ENCODE peak calls at places on chromosomes 7 and 10, in four cellular contexts. One of them, this sample, is unnamed.

GRCh38 chr7:97499204-97499603 is 232.7 kb upstream of the TAC1 start:
- DNase-seq in HCT116: peak
- DNase-seq in astrocyte: no peak
- DNase-seq in IMR-90: no peak
- DNase-seq in this sample: no peak

GRCh38 chr7:30843741-30844482 is 67.7 kb upstream of the AQP1 start:
- DNase-seq in HCT116: no peak
- DNase-seq in astrocyte: no peak
- DNase-seq in IMR-90: no peak
- DNase-seq in this sample: no peak

GRCh38 chr7:131431289-131431688 is 103.6 kb downstream of the MKLN1 start:
- DNase-seq in HCT116: no peak
- DNase-seq in astrocyte: peak
- DNase-seq in IMR-90: peak
- DNase-seq in this sample: peak

GRCh38 chr10:27558612-27559020 is 54.5 kb downstream of the RAB18 start:
- DNase-seq in HCT116: peak
- DNase-seq in astrocyte: peak
- DNase-seq in IMR-90: peak
- DNase-seq in this sample: no peak

GRCh38 chr7:136940917-136941316 is 72.5 kb downstream of the CHRM2 start:
- DNase-seq in HCT116: no peak
- DNase-seq in astrocyte: no peak
- DNase-seq in IMR-90: no peak
- DNase-seq in this sample: no peak

GRCh38 chr10:14409247-14409646 is 78.5 kb upstream of the FRMD4A start:
- DNase-seq in HCT116: no peak
- DNase-seq in astrocyte: no peak
- DNase-seq in IMR-90: no peak
- DNase-seq in this sample: no peak

GRCh38 chr7:138784692-138785091 is 13.1 kb upstream of the TMEM213 start:
- DNase-seq in HCT116: no peak
- DNase-seq in astrocyte: no peak
- DNase-seq in IMR-90: no peak
- DNase-seq in this sample: no peak

GRCh38 chr7:132488634-132489302 is 87.5 kb downstream of the PLXNA4 start:
- DNase-seq in HCT116: no peak
- DNase-seq in astrocyte: peak
- DNase-seq in IMR-90: no peak
- DNase-seq in this sample: no peak

GRCh38 chr10:4587466-4587865 is 238.5 kb upstream of the AKR1E2 start:
- DNase-seq in HCT116: no peak
- DNase-seq in astrocyte: no peak
- DNase-seq in IMR-90: no peak
- DNase-seq in this sample: no peak

GRCh38 chr10:118543714-118544400 is 51.6 kb downstream of the PRLHR start:
- DNase-seq in HCT116: peak
- DNase-seq in astrocyte: peak
- DNase-seq in IMR-90: peak
- DNase-seq in this sample: no peak

GRCh38 chr10:47024399-47025252 is 113.4 kb downstream of the PTPN20 start:
- DNase-seq in HCT116: peak
- DNase-seq in astrocyte: peak
- DNase-seq in IMR-90: peak
- DNase-seq in this sample: peak

GRCh38 chr10:8130973-8131911 is 76.8 kb downstream of the GATA3 start:
- DNase-seq in HCT116: peak
- DNase-seq in astrocyte: peak
- DNase-seq in IMR-90: peak
- DNase-seq in this sample: peak

GRCh38 chr7:2201128-2201527 is 31.6 kb downstream of the MAD1L1 start:
- DNase-seq in HCT116: no peak
- DNase-seq in astrocyte: no peak
- DNase-seq in IMR-90: no peak
- DNase-seq in this sample: no peak

GRCh38 chr7:43584200-43584586 is 1.3 kb downstream of the STK17A start:
- DNase-seq in HCT116: no peak
- DNase-seq in astrocyte: peak
- DNase-seq in IMR-90: peak
- DNase-seq in this sample: no peak

GRCh38 chr10:49647554-49647953 is 31.9 kb upstream of the C10orf53 start:
- DNase-seq in HCT116: no peak
- DNase-seq in astrocyte: no peak
- DNase-seq in IMR-90: no peak
- DNase-seq in this sample: no peak

GRCh38 chr7:27210441-27211083 is 10.7 kb upstream of the HOXA13 start:
- DNase-seq in HCT116: no peak
- DNase-seq in astrocyte: no peak
- DNase-seq in IMR-90: peak
- DNase-seq in this sample: no peak

GRCh38 chr10:122020202-122020601 is 31.2 kb downstream of the TACC2 start:
- DNase-seq in HCT116: no peak
- DNase-seq in astrocyte: no peak
- DNase-seq in IMR-90: no peak
- DNase-seq in this sample: no peak
- H3K9ac ChIP-seq in HCT116: no peak
- H3K9ac ChIP-seq in astrocyte: no peak
- H3K9ac ChIP-seq in IMR-90: no peak
- H3K9ac ChIP-seq in this sample: no peak

GRCh38 chr10:102341038-102341688 is 54.3 kb upstream of the NFKB2 start:
- DNase-seq in HCT116: no peak
- DNase-seq in astrocyte: no peak
- DNase-seq in IMR-90: peak
- DNase-seq in this sample: no peak

GRCh38 chr10:102342462-102342861 is 53.0 kb upstream of the NFKB2 start:
- DNase-seq in HCT116: no peak
- DNase-seq in astrocyte: peak
- DNase-seq in IMR-90: peak
- DNase-seq in this sample: no peak

GRCh38 chr10:102347236-102347828 is 48.2 kb upstream of the NFKB2 start:
- DNase-seq in HCT116: peak
- DNase-seq in astrocyte: peak
- DNase-seq in IMR-90: peak
- DNase-seq in this sample: no peak

GRCh38 chr10:102344067-102344466 is 51.4 kb upstream of the NFKB2 start:
- DNase-seq in HCT116: no peak
- DNase-seq in astrocyte: peak
- DNase-seq in IMR-90: peak
- DNase-seq in this sample: peak

GRCh38 chr10:102342958-102343357 is 52.5 kb upstream of the NFKB2 start:
- DNase-seq in HCT116: no peak
- DNase-seq in astrocyte: peak
- DNase-seq in IMR-90: peak
- DNase-seq in this sample: peak
- H3K9ac ChIP-seq in HCT116: no peak
- H3K9ac ChIP-seq in astrocyte: peak
- H3K9ac ChIP-seq in IMR-90: no peak
- H3K9ac ChIP-seq in this sample: peak

DNA sequence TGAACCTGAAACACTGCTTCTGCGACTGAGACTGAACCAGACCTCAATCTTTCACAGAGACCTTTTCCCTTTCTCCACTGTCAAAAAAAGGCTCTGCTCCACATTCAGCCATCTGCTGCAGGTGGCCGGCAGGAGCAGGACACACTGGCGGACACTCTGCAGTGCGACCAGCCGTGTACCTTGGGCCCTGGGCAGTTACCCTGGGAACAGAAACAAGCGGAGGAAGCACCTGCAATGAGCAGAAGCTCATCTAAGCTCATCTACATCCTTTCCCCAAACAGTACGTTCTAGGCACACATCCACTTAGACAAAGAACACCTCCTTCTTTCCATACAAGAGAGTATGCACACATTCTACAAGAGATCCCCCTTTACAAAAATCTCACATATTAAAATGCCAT is 22.8 kb downstream of the VOPP1 start:
- DNase-seq in HCT116: no peak
- DNase-seq in astrocyte: no peak
- DNase-seq in IMR-90: no peak
- DNase-seq in this sample: no peak
- H3K9ac ChIP-seq in HCT116: no peak
- H3K9ac ChIP-seq in astrocyte: no peak
- H3K9ac ChIP-seq in IMR-90: no peak
- H3K9ac ChIP-seq in this sample: no peak

GRCh38 chr7:70856889-70857511 is 274.9 kb upstream of the GALNT17 start:
- DNase-seq in HCT116: peak
- DNase-seq in astrocyte: peak
- DNase-seq in IMR-90: peak
- DNase-seq in this sample: peak
- H3K9ac ChIP-seq in HCT116: no peak
- H3K9ac ChIP-seq in astrocyte: no peak
- H3K9ac ChIP-seq in IMR-90: no peak
- H3K9ac ChIP-seq in this sample: no peak

GRCh38 chr7:94655884-94656657 is at the start of gene SGCE:
- DNase-seq in HCT116: peak
- DNase-seq in astrocyte: peak
- DNase-seq in IMR-90: peak
- DNase-seq in this sample: no peak

GRCh38 chr7:94656658-94656924 is 658 bp upstream of the SGCE start:
- DNase-seq in HCT116: no peak
- DNase-seq in astrocyte: no peak
- DNase-seq in IMR-90: no peak
- DNase-seq in this sample: no peak

GRCh38 chr7:94656925-94657731 is 1.2 kb upstream of the SGCE start:
- DNase-seq in HCT116: peak
- DNase-seq in astrocyte: peak
- DNase-seq in IMR-90: peak
- DNase-seq in this sample: no peak

GRCh38 chr7:94655562-94655883 is 410 bp downstream of the SGCE start:
- DNase-seq in HCT116: no peak
- DNase-seq in astrocyte: peak
- DNase-seq in IMR-90: no peak
- DNase-seq in this sample: no peak

GRCh38 chr7:94654764-94655561 is 970 bp downstream of the SGCE start:
- DNase-seq in HCT116: no peak
- DNase-seq in astrocyte: peak
- DNase-seq in IMR-90: peak
- DNase-seq in this sample: no peak
- H3K9ac ChIP-seq in HCT116: peak
- H3K9ac ChIP-seq in astrocyte: peak
- H3K9ac ChIP-seq in IMR-90: peak
- H3K9ac ChIP-seq in this sample: peak

GRCh38 chr7:151062399-151063211 is 3.2 kb downstream of the SLC4A2 start:
- DNase-seq in HCT116: peak
- DNase-seq in astrocyte: peak
- DNase-seq in IMR-90: peak
- DNase-seq in this sample: no peak
- H3K9ac ChIP-seq in HCT116: peak
- H3K9ac ChIP-seq in astrocyte: peak
- H3K9ac ChIP-seq in IMR-90: no peak
- H3K9ac ChIP-seq in this sample: peak

GRCh38 chr10:103546401-103546800 is 52.9 kb downstream of the NEURL1 start:
- DNase-seq in HCT116: no peak
- DNase-seq in astrocyte: no peak
- DNase-seq in IMR-90: no peak
- DNase-seq in this sample: no peak

GRCh38 chr10:103548581-103549348 is 55.3 kb downstream of the NEURL1 start:
- DNase-seq in HCT116: no peak
- DNase-seq in astrocyte: no peak
- DNase-seq in IMR-90: no peak
- DNase-seq in this sample: no peak

GRCh38 chr10:103545771-103546281 is 52.3 kb downstream of the NEURL1 start:
- DNase-seq in HCT116: no peak
- DNase-seq in astrocyte: no peak
- DNase-seq in IMR-90: no peak
- DNase-seq in this sample: no peak

GRCh38 chr10:103548006-103548405 is 54.5 kb downstream of the NEURL1 start:
- DNase-seq in HCT116: no peak
- DNase-seq in astrocyte: no peak
- DNase-seq in IMR-90: no peak
- DNase-seq in this sample: no peak

DNA sequence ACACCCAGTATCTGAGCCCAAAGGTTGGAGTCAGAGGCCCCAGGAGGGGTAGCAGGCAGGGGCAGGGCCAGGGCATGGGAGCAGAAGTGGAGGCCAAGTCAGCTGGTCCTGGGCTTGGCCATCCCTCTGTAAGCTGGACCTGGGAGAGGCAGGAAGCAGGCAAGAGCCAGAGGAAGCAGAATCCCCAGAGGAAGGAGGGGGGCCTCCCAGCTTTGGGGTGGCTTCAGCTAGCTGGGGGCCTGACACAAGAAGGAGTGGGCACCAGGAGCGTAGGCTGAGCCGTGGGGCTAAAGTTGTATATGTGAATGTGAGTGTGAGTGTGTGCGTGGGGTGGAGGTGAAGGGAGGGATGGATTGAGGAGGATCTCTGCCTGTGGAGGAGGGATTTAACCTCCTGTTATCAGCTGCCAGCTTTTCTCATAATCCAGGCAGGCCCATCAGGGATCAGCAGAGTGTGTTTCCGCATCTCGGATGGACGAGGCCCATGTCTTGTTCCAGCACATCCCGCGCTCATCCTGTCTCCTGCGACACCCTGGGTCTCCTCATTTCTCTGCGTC is 54.0 kb downstream of the NEURL1 start:
- DNase-seq in HCT116: no peak
- DNase-seq in astrocyte: no peak
- DNase-seq in IMR-90: no peak
- DNase-seq in this sample: no peak
- H3K9ac ChIP-seq in HCT116: no peak
- H3K9ac ChIP-seq in astrocyte: no peak
- H3K9ac ChIP-seq in IMR-90: no peak
- H3K9ac ChIP-seq in this sample: no peak